ENCODE peak calls at places on chromosomes 6 and 20, in four cellular contexts. Q is GM23338, U is neural progenitor cell, N is Peyer's patch. X is an unnamed sample.

GRCh38 chr6:111631930-111632460 is 26.3 kb upstream of the TRAF3IP2 start:
- DNase-seq in U (no peak), Q (peak; percentile 65), N (no peak), X (no peak)

GRCh38 chr6:52415917-52416628 is 4.1 kb upstream of the EFHC1 start:
- DNase-seq in U (no peak), N (no peak), Q (no peak), X (no peak)

GRCh38 chr20:37484386-37484785 is 36.7 kb upstream of the NNAT start:
- DNase-seq in U (no peak), Q (no peak), N (no peak), X (no peak)

GRCh38 chr20:47275548-47275947 is 81.0 kb downstream of the ZMYND8 start:
- DNase-seq in Q (no peak), U (no peak), N (no peak), X (no peak)

GRCh38 chr6:36662380-36662779 is 16.1 kb upstream of the CDKN1A start:
- DNase-seq in Q (no peak), N (no peak), U (no peak), X (no peak)

GRCh38 chr6:35473075-35473848 is 5.1 kb downstream of the RPL10A start:
- DNase-seq in U (no peak), N (no peak), Q (peak; percentile 19), X (no peak)

GRCh38 chr6:84739866-84740208 is 24.6 kb downstream of the TBX18 start:
- DNase-seq in Q (no peak), U (no peak), N (no peak), X (no peak)

GRCh38 chr6:11263185-11263817 is 30.8 kb upstream of the NEDD9 start:
- DNase-seq in N (no peak), Q (no peak), U (peak; percentile 24), X (no peak)

GRCh38 chr6:142809947-142810346 is 135.0 kb downstream of the HIVEP2 start:
- DNase-seq in Q (no peak), U (no peak), N (no peak), X (no peak)

GRCh38 chr6:170291271-170292110 is 613 bp upstream of the DLL1 start:
- DNase-seq in U (peak; percentile 96), N (peak; percentile 57), Q (peak; percentile 93), X (peak; percentile 26)

GRCh38 chr6:55433446-55434130 is 106.3 kb downstream of the GFRAL start:
- DNase-seq in N (no peak), Q (peak; percentile 29), U (peak; percentile 50), X (no peak)

GRCh38 chr6:89436226-89436625 is 3.3 kb downstream of the ANKRD6 start:
- DNase-seq in Q (no peak), N (no peak), U (no peak), X (no peak)

GRCh38 chr20:50027611-50028105 is 44.9 kb downstream of the SNAI1 start:
- DNase-seq in Q (no peak), U (no peak), N (no peak), X (no peak)

GRCh38 chr6:54907316-54907715 is 60.7 kb downstream of the FAM83B start:
- DNase-seq in U (no peak), N (no peak), Q (no peak), X (no peak)

GRCh38 chr6:6411115-6411514 is 90.7 kb upstream of the F13A1 start:
- DNase-seq in N (no peak), U (no peak), Q (no peak), X (no peak)

GRCh38 chr20:61756446-61756845 is 309.2 kb downstream of the TAF4 start:
- DNase-seq in U (no peak), Q (no peak), N (no peak), X (no peak)

GRCh38 chr6:130366011-130366963 is at the start of gene TMEM200A:
- DNase-seq in U (peak; percentile 78), Q (peak; percentile 76), N (no peak), X (no peak)

GRCh38 chr6:52390361-52390727 is 28.4 kb downstream of the PAQR8 start:
- DNase-seq in N (peak; percentile 49), U (no peak), Q (no peak), X (peak; percentile 62)

GRCh38 chr20:61055642-61056041 is 196.4 kb upstream of the CDH4 start:
- DNase-seq in N (no peak), Q (no peak), U (no peak), X (no peak)

GRCh38 chr6:25053875-25054371 is 118.2 kb upstream of the RIPOR2 start:
- DNase-seq in N (peak; percentile 47), U (no peak), Q (no peak), X (no peak)

GRCh38 chr6:120735641-120736040 is 598.6 kb downstream of the TBC1D32 start:
- DNase-seq in Q (no peak), N (no peak), U (no peak), X (no peak)

GRCh38 chr6:75748743-75749538 is at the start of gene MYO6:
- DNase-seq in Q (peak; percentile 80), N (peak; percentile 30), U (peak; percentile 91), X (peak; percentile 42)

GRCh38 chr6:46491201-46491788 is at the start of gene RCAN2:
- DNase-seq in Q (peak; percentile 91), N (peak; percentile 23), U (peak; percentile 91), X (no peak)

GRCh38 chr20:63617876-63618265 is 9.0 kb downstream of the GMEB2 start:
- DNase-seq in Q (no peak), U (no peak), N (no peak), X (no peak)

GRCh38 chr20:51163996-51164600 is 141.2 kb upstream of the KCNG1 start:
- DNase-seq in N (no peak), U (no peak), Q (no peak), X (no peak)

GRCh38 chr6:122734529-122735203 is 44.9 kb upstream of the FABP7 start:
- DNase-seq in Q (peak; percentile 44), U (no peak), N (no peak), X (no peak)

GRCh38 chr6:147434508-147434907 is 74.0 kb upstream of the SAMD5 start:
- DNase-seq in N (no peak), U (no peak), Q (no peak), X (no peak)

GRCh38 chr20:3080939-3081388 is 3.6 kb downstream of the AVP start:
- DNase-seq in N (no peak), Q (no peak), U (no peak), X (no peak)

GRCh38 chr6:88494401-88495140 is 328.4 kb upstream of the CNR1 start:
- DNase-seq in U (no peak), N (no peak), Q (no peak), X (no peak)

GRCh38 chr6:116215414-116215813 is 38.5 kb downstream of the TSPYL4 start:
- DNase-seq in N (no peak), Q (no peak), U (no peak), X (no peak)
- H3K27ac ChIP-seq in N (no peak overlapping the region), Q (no peak overlapping the region), U (no peak overlapping the region), X (no peak overlapping the region)

DNA sequence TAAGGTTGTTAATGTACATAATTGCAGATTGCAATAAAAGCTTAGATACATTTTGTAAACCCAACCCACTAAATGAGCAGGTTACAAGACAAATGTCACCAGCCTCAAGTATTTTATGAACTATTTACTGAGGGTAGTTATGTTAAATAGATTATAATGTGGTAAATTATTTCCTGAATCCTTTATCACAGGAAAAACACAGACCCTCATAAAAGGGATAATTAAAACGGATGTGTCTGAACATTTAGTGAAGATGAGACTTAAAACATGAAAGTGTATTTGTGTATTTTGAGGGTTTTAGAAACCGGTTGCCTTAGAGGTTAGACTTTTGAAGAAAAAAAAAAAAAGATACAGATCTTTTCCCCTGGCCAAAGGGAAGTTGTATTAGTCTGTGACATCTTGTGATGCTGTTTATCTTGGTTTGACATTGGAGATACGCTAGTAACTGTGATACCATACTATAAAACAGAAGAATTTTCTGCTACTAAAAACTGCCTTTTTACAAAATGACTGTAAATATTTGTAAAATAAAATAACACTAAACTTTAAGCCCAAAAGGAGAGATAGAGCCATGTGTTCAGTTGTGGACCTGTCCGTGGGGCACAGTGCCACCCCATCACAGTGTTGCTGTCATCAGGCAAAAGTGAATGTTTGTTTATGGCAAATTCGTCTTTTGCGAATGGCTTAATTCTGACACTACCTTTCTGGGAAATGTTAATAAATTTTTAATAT is 9.7 kb downstream of the DYNLT1 start:
- DNase-seq in U (no peak), N (no peak), Q (no peak), X (no peak)
- H3K27ac ChIP-seq in U (no peak overlapping the region), N (peak overlapping the region; percentile 37), Q (peak overlapping the region; percentile 51), X (peak overlapping the region; percentile 43)

GRCh38 chr6:33633462-33634158 is 12.5 kb downstream of the ITPR3 start:
- DNase-seq in Q (peak; percentile 72), N (peak; percentile 56), U (peak; percentile 83), X (peak; percentile 35)

GRCh38 chr6:33632603-33633039 is 11.5 kb downstream of the ITPR3 start:
- DNase-seq in N (peak; percentile 52), U (peak; percentile 87), Q (peak; percentile 95), X (peak; percentile 54)

GRCh38 chr6:33634203-33634727 is 13.1 kb downstream of the ITPR3 start:
- DNase-seq in Q (no peak), U (peak; percentile 63), N (no peak), X (no peak)

GRCh38 chr6:33631971-33632585 is 11.0 kb downstream of the ITPR3 start:
- DNase-seq in N (no peak), U (no peak), Q (no peak), X (no peak)

DNA sequence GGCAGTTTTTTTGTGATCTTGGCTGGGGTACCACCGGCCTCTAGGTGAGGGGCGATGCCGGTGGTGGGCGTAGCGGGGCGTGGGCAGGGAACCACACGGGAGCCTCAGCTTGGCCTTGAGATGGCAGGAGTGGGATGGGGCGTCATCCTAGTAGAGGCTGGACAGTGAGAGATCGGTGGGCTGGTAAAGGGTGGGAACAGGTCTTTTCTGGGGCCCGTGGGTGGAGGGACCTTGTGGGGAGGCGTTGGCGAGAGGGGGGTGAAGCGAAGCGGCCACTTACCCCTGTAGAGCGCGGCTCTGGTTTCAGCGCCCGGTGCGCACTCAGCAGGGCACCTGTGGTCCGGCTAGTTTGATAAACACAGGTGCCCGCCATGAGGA is 12.0 kb downstream of the ITPR3 start:
- DNase-seq in U (no peak), Q (no peak), N (no peak), X (no peak)
- H3K27ac ChIP-seq in U (no peak overlapping the region), Q (no peak overlapping the region), N (peak overlapping the region; percentile 92), X (no peak overlapping the region)

GRCh38 chr6:3847521-3847920 is 1.7 kb upstream of the FAM50B start:
- DNase-seq in N (no peak), Q (no peak), U (no peak), X (no peak)

GRCh38 chr6:3844097-3844463 is 5.1 kb upstream of the FAM50B start:
- DNase-seq in Q (no peak), N (no peak), U (no peak), X (no peak)

GRCh38 chr6:3841711-3842565 is 7.2 kb upstream of the FAM50B start:
- DNase-seq in Q (no peak), U (no peak), N (no peak), X (no peak)

GRCh38 chr6:3841066-3841454 is 8.1 kb upstream of the FAM50B start:
- DNase-seq in N (no peak), Q (no peak), U (no peak), X (no peak)

DNA sequence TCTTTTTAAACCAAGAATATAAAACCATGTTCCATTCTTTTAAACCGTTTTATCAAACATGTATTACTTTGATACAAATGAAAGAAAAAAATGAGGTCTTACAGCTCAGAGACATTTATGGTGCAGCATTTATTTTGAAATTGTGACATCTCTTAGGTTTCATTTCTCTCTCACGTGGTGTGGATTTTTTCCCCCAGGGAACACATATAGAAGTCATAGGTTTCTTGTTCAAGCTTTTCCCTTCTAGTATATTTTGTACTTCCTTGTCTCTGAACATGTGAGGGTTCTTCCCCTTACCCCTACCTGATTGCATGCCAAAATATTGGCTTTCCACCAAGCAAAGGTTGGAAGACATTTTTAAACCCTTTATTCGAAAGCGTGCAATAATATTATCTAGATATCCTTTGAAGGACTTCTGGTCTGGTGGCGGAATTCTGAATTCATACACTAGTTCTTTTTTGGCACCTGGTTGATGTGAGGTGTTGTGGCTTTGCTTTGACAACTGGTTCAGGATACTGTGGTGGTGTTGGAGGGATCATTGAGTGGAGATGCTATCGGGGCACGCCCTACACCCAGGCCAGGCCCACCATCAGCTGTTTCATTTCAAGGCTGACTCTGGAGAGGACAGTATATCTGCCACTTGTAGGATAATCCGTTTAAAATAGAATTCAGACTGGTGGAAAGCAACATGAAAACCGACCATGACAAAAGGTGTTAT is 5.6 kb upstream of the FAM50B start:
- DNase-seq in N (no peak), Q (no peak), U (no peak), X (no peak)
- H3K27ac ChIP-seq in N (no peak overlapping the region), Q (no peak overlapping the region), U (no peak overlapping the region), X (no peak overlapping the region)